ENCODE peak calls at places on chromosomes 11 and 22, in five cellular contexts. F is activated gamma-delta T cell treated with Interleukin-2 at 50 U/mL for 16 hours, I is caudate nucleus, P is endothelial cell, A is HEK293T. M is an unnamed sample.

GRCh38 chr11:66113132-66113856 is 43.2 kb downstream of the PACS1 start:
- DNase-seq in F (no peak), I (no peak), P (no peak), A (no peak), M (no peak)

GRCh38 chr11:1220941-1221721 is 1.7 kb upstream of the MUC5B start:
- DNase-seq in F (no peak), I (no peak), P (no peak), A (no peak), M (no peak)

GRCh38 chr11:122746050-122746478 is 90.5 kb downstream of the UBASH3B start:
- DNase-seq in F (peak; percentile 47), I (no peak), P (no peak), A (no peak), M (no peak)

GRCh38 chr22:42649261-42650056 is at the start of gene CYB5R3:
- DNase-seq in F (peak; percentile 62), I (peak; percentile 68), P (peak; percentile 88), A (peak; percentile 95), M (no peak)

GRCh38 chr11:110447897-110448522 is 18.3 kb downstream of the FDX1 start:
- DNase-seq in F (no peak), I (no peak), P (no peak), A (no peak), M (no peak)

GRCh38 chr11:60504219-60504618 is 11.0 kb upstream of the MS4A13 start:
- DNase-seq in F (no peak), I (no peak), P (no peak), A (no peak), M (no peak)

GRCh38 chr22:42343551-42344081 is 73.2 kb upstream of the TCF20 start:
- DNase-seq in F (no peak), I (peak; percentile 18), P (no peak), A (peak; percentile 67), M (no peak)

GRCh38 chr11:66720223-66720898 is 8.7 kb downstream of the SPTBN2 start:
- DNase-seq in F (peak; percentile 36), I (no peak), P (peak; percentile 59), A (no peak), M (no peak)

GRCh38 chr11:11973361-11973800 is 35.0 kb downstream of the DKK3 start:
- DNase-seq in F (no peak), I (peak; percentile 59), P (no peak), A (no peak), M (no peak)

GRCh38 chr22:22178566-22178965 is 66.0 kb upstream of the VPREB1 start:
- DNase-seq in F (no peak), I (no peak), P (no peak), A (no peak), M (no peak)

GRCh38 chr11:35158371-35159081 is 19.6 kb downstream of the CD44 start:
- DNase-seq in F (no peak), I (no peak), P (peak; percentile 37), A (no peak), M (no peak)

GRCh38 chr22:46650078-46650810 is 30.1 kb downstream of the GRAMD4 start:
- DNase-seq in F (no peak), I (no peak), P (no peak), A (no peak), M (no peak)

GRCh38 chr11:12768731-12769673 is 94.8 kb downstream of the TEAD1 start:
- DNase-seq in F (no peak), I (no peak), P (no peak), A (no peak), M (no peak)

GRCh38 chr22:31927562-31927961 is 16.8 kb upstream of the YWHAH start:
- DNase-seq in F (no peak), I (no peak), P (no peak), A (no peak), M (no peak)